ENCODE peak calls at places on chromosomes 5 and 9, in ten cellular contexts. M is gastrocnemius medialis, X is lower leg skin, V is adrenal gland, Y is GM12892, T is upper lobe of left lung, I is heart left ventricle, P is K562, L is HepG2, F is breast epithelium. H is an unnamed sample.

GRCh38 chr9:122347348-122348287 is 23.2 kb upstream of the PTGS1 start:
- DNase-seq in F (no peak), L (peak), Y (no peak), V (no peak), M (no peak), T (no peak), I (no peak), P (no peak), X (no peak), H (no peak)

GRCh38 chr9:133943781-133944745 is 48.1 kb downstream of the VAV2 start:
- DNase-seq in M (no peak), L (no peak), Y (no peak), I (peak), T (no peak), X (no peak), F (no peak), V (peak), P (no peak), H (no peak)

GRCh38 chr9:96109718-96110351 is 192.1 kb downstream of the HSD17B3 start:
- DNase-seq in I (no peak), X (no peak), P (no peak), Y (no peak), M (no peak), L (no peak), F (no peak), T (no peak), V (no peak), H (no peak)

GRCh38 chr5:155017610-155018009 is 4.1 kb downstream of the KIF4B start:
- DNase-seq in T (no peak), Y (peak), L (no peak), P (no peak), X (no peak), I (no peak), F (no peak), V (no peak), M (no peak), H (no peak)

GRCh38 chr5:149356391-149356790 is 1.5 kb upstream of the PCYOX1L start:
- DNase-seq in T (no peak), P (no peak), M (no peak), I (no peak), F (no peak), V (no peak), X (no peak), Y (no peak), L (no peak), H (no peak)

GRCh38 chr5:180599981-180600553 is 8.8 kb upstream of the SCGB3A1 start:
- DNase-seq in F (peak), P (no peak), M (no peak), Y (no peak), V (no peak), X (peak), L (no peak), T (no peak), I (no peak), H (no peak)

GRCh38 chr9:110214553-110214952 is 6.6 kb upstream of the C9orf152 start:
- DNase-seq in L (peak), F (no peak), X (no peak), V (no peak), M (no peak), P (no peak), Y (no peak), T (no peak), I (no peak), H (no peak)

GRCh38 chr5:136012041-136012804 is 16.6 kb upstream of the TGFBI start:
- DNase-seq in M (no peak), I (no peak), P (no peak), F (no peak), T (no peak), X (no peak), Y (no peak), V (no peak), L (no peak), H (no peak)

GRCh38 chr9:29160763-29161353 is 1587.6 kb upstream of the C9orf72 start:
- DNase-seq in M (no peak), T (no peak), L (no peak), Y (no peak), P (no peak), F (no peak), X (no peak), I (no peak), V (no peak), H (no peak)

GRCh38 chr5:131974956-131975726 is 29.7 kb upstream of the MEIKIN start:
- DNase-seq in M (no peak), I (no peak), V (no peak), F (no peak), L (no peak), T (no peak), P (no peak), X (no peak), Y (no peak), H (no peak)

GRCh38 chr9:126420643-126421564 is 94.3 kb downstream of the MVB12B start:
- DNase-seq in X (no peak), F (no peak), L (peak), M (no peak), Y (no peak), I (no peak), V (no peak), P (no peak), T (no peak), H (no peak)

GRCh38 chr5:174327317-174327864 is 281.9 kb downstream of the NSG2 start:
- DNase-seq in Y (peak), P (peak), I (peak), T (peak), L (peak), M (peak), V (peak), F (no peak), X (no peak), H (no peak)

GRCh38 chr9:136012651-136013050 is 51.5 kb upstream of the UBAC1 start:
- DNase-seq in L (no peak), P (peak), X (no peak), I (peak), Y (no peak), M (no peak), F (no peak), T (no peak), V (peak), H (no peak)

GRCh38 chr5:67831081-67831480 is 384.5 kb upstream of the PIK3R1 start:
- DNase-seq in X (no peak), M (no peak), F (no peak), T (no peak), V (no peak), Y (no peak), L (no peak), I (no peak), P (no peak), H (no peak)

GRCh38 chr5:12703254-12703653 is 799.0 kb upstream of the CTNND2 start:
- DNase-seq in M (no peak), X (no peak), P (no peak), V (no peak), F (no peak), I (no peak), L (no peak), Y (no peak), T (no peak), H (no peak)

GRCh38 chr5:53679261-53679660 is 118.8 kb downstream of the NDUFS4 start:
- DNase-seq in X (no peak), T (no peak), L (no peak), I (no peak), M (no peak), P (no peak), V (no peak), Y (no peak), F (no peak), H (no peak)

GRCh38 chr9:16363916-16364315 is 506.6 kb downstream of the BNC2 start:
- DNase-seq in V (no peak), T (no peak), Y (no peak), F (no peak), L (no peak), P (no peak), I (no peak), M (no peak), X (peak), H (no peak)

GRCh38 chr5:7218146-7218545 is 177.8 kb upstream of the ADCY2 start:
- DNase-seq in I (no peak), T (no peak), M (no peak), P (no peak), V (no peak), F (no peak), L (no peak), X (no peak), Y (no peak), H (no peak)
- TF ChIP-seq POLR2A in I (no peak), T (no peak), M (no peak), P (no peak), V (no peak), F (no peak), L (no peak), X (no peak), Y (no peak), H (no peak)

GRCh38 chr9:93131599-93132286 is 2.3 kb downstream of the NINJ1 start:
- DNase-seq in Y (no peak), M (no peak), V (peak), I (no peak), L (no peak), T (no peak), X (no peak), P (no peak), F (no peak), H (no peak)

GRCh38 chr9:93133641-93134017 is 422 bp downstream of the NINJ1 start:
- DNase-seq in I (peak), T (peak), V (peak), P (peak), Y (peak), X (peak), M (peak), L (peak), F (no peak), H (peak)

GRCh38 chr9:93132946-93133640 is 958 bp downstream of the NINJ1 start:
- DNase-seq in L (peak), M (no peak), F (no peak), T (peak), P (no peak), I (peak), V (peak), Y (no peak), X (no peak), H (no peak)

GRCh38 chr9:93130861-93131481 is 3.1 kb downstream of the NINJ1 start:
- DNase-seq in M (no peak), T (peak), V (peak), I (peak), L (no peak), F (no peak), P (no peak), Y (no peak), X (no peak), H (no peak)

GRCh38 chr9:93132287-93132927 is 1.6 kb downstream of the NINJ1 start:
- DNase-seq in V (peak), P (peak), L (no peak), T (peak), Y (no peak), I (peak), X (peak), M (peak), F (peak), H (peak)
- TF ChIP-seq POLR2A in V (peak), P (no peak), L (no peak), T (no peak), Y (no peak), I (no peak), X (no peak), M (no peak), F (peak), H (no peak)

GRCh38 chr5:14157494-14157782 is 14.3 kb downstream of the TRIO start:
- DNase-seq in I (no peak), V (no peak), T (no peak), Y (no peak), F (no peak), P (no peak), M (no peak), X (no peak), L (no peak), H (no peak)
- TF ChIP-seq POLR2A in I (no peak), V (no peak), T (no peak), Y (no peak), F (no peak), P (no peak), M (no peak), X (no peak), L (no peak), H (no peak)

GRCh38 chr5:170485606-170485911 is 18.3 kb upstream of the KCNIP1 start:
- DNase-seq in L (no peak), X (peak), T (no peak), I (no peak), M (no peak), Y (no peak), F (no peak), P (no peak), V (no peak), H (no peak)
- TF ChIP-seq POLR2A in L (no peak), X (no peak), T (no peak), I (no peak), M (no peak), Y (no peak), F (no peak), P (no peak), V (no peak), H (no peak)

GRCh38 chr5:169583424-169584215 is at the start of gene SPDL1:
- DNase-seq in F (peak), X (peak), M (peak), T (peak), Y (peak), P (peak), V (peak), I (peak), L (peak), H (peak)
- TF ChIP-seq POLR2A in F (no peak), X (no peak), M (no peak), T (peak), Y (peak), P (peak), V (no peak), I (no peak), L (peak), H (no peak)

GRCh38 chr9:6904366-6904765 is 146.6 kb downstream of the KDM4C start:
- DNase-seq in I (no peak), T (no peak), M (no peak), X (no peak), L (no peak), Y (no peak), F (no peak), P (no peak), V (no peak), H (no peak)

GRCh38 chr9:6899274-6899673 is 141.5 kb downstream of the KDM4C start:
- DNase-seq in Y (no peak), X (no peak), L (peak), P (no peak), I (no peak), M (no peak), T (no peak), V (no peak), F (no peak), H (no peak)

GRCh38 chr9:6901179-6901578 is 143.4 kb downstream of the KDM4C start:
- DNase-seq in M (no peak), P (no peak), X (no peak), T (no peak), L (peak), F (no peak), V (no peak), I (no peak), Y (no peak), H (no peak)

GRCh38 chr9:6900440-6900883 is 142.7 kb downstream of the KDM4C start:
- DNase-seq in P (no peak), T (no peak), I (no peak), M (no peak), L (peak), F (no peak), Y (no peak), X (no peak), V (no peak), H (no peak)

GRCh38 chr9:6902423-6902822 is 144.7 kb downstream of the KDM4C start:
- DNase-seq in T (no peak), P (no peak), F (no peak), I (no peak), Y (no peak), X (no peak), V (no peak), M (no peak), L (no peak), H (no peak)
- TF ChIP-seq POLR2A in T (no peak), P (no peak), F (no peak), I (no peak), Y (no peak), X (no peak), V (no peak), M (no peak), L (no peak), H (no peak)

GRCh38 chr5:139565411-139566305 is 4.5 kb downstream of the UBE2D2 start:
- DNase-seq in L (no peak), M (peak), I (no peak), X (peak), Y (peak), V (peak), P (no peak), F (no peak), T (peak), H (no peak)
- TF ChIP-seq POLR2A in L (no peak), M (no peak), I (no peak), X (no peak), Y (no peak), V (no peak), P (no peak), F (no peak), T (no peak), H (no peak)

GRCh38 chr5:157827429-157827828 is 31.5 kb downstream of the CLINT1 start:
- DNase-seq in F (no peak), L (no peak), Y (no peak), P (no peak), I (no peak), V (no peak), M (no peak), X (no peak), T (no peak), H (no peak)

GRCh38 chr5:157821822-157822622 is 36.9 kb downstream of the CLINT1 start:
- DNase-seq in L (peak), X (no peak), Y (no peak), V (no peak), M (no peak), P (no peak), I (no peak), F (no peak), T (no peak), H (no peak)

GRCh38 chr5:157820593-157821252 is 38.2 kb downstream of the CLINT1 start:
- DNase-seq in F (no peak), I (no peak), L (peak), V (no peak), M (no peak), T (no peak), Y (no peak), P (peak), X (no peak), H (no peak)

GRCh38 chr5:157821405-157821804 is 37.5 kb downstream of the CLINT1 start:
- DNase-seq in X (no peak), L (no peak), Y (no peak), V (no peak), I (no peak), M (no peak), T (no peak), F (no peak), P (no peak), H (no peak)

DNA sequence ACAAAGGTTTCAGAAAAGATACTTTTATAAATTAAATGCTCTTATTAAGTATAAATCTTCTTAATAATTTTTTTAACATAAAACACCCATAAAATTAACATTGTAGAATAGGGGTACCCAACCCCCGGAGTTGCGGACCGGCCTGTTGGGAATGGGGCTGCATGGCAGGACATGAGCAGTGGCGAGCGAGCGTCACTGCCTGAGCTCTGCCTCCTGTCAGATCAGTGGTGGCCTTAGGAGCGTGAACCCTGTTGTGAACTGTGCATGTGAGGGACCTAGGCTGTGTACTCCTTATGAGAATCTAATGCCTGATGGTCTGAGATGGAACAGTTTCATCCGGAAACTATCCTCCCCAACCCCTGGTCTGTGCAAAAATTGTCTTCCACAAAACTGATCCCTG is 35.3 kb downstream of the CLINT1 start:
- DNase-seq in Y (no peak), V (no peak), P (no peak), L (no peak), M (no peak), I (no peak), T (no peak), F (no peak), X (no peak), H (no peak)
- TF ChIP-seq POLR2A in Y (no peak), V (no peak), P (no peak), L (no peak), M (no peak), I (no peak), T (no peak), F (no peak), X (no peak), H (no peak)

GRCh38 chr5:141650851-141651727 is at the start of gene FCHSD1:
- DNase-seq in I (peak), X (peak), V (peak), L (peak), P (peak), Y (peak), M (peak), F (peak), T (peak), H (peak)
- TF ChIP-seq POLR2A in I (no peak), X (no peak), V (no peak), L (no peak), P (peak), Y (peak), M (peak), F (no peak), T (no peak), H (no peak)

GRCh38 chr5:34929150-34929719 is at the start of gene DNAJC21:
- DNase-seq in F (peak), P (peak), V (peak), Y (peak), I (peak), T (peak), X (peak), M (peak), L (peak), H (peak)
- TF ChIP-seq POLR2A in F (no peak), P (no peak), V (peak), Y (no peak), I (no peak), T (no peak), X (no peak), M (no peak), L (peak), H (no peak)